ENCODE peak calls at places on chromosomes 1 and 21, in six cellular contexts. D is tibial nerve; Q is SK-N-MC; L is CD8-positive, alpha-beta T cell; J is AG09309; E is A549. I is an unnamed sample.

GRCh38 chr1:179229214-179230140 is at the start of gene ABL2:
- DNase-seq in E (peak; percentile 29), Q (no peak), L (peak; percentile 1), D (peak; percentile 17), J (no peak), I (peak; percentile 56)

GRCh38 chr1:210250998-210251679 is 18.5 kb downstream of the SERTAD4 start:
- DNase-seq in L (no peak), E (peak; percentile 33), Q (peak; percentile 45), J (no peak), D (peak; percentile 17), I (no peak)

GRCh38 chr1:101216623-101217022 is 20.2 kb upstream of the S1PR1 start:
- DNase-seq in J (no peak), L (no peak), Q (no peak), D (no peak), E (no peak), I (no peak)

GRCh38 chr1:25799758-25800537 is at the start of gene SELENON:
- DNase-seq in E (no peak), Q (no peak), D (no peak), J (no peak), L (no peak), I (no peak)

GRCh38 chr1:71651229-71651628 is 570.4 kb upstream of the ZRANB2 start:
- DNase-seq in J (peak; percentile 63), L (no peak), Q (no peak), D (no peak), E (no peak), I (no peak)

GRCh38 chr1:93607814-93608187 is 73.8 kb downstream of the BCAR3 start:
- DNase-seq in D (no peak), Q (no peak), J (no peak), E (no peak), L (no peak), I (peak; percentile 78)

GRCh38 chr1:225519166-225519863 is 91.5 kb upstream of the LBR start:
- DNase-seq in Q (no peak), L (no peak), J (no peak), E (no peak), D (no peak), I (no peak)

GRCh38 chr21:14403681-14404318 is 20.9 kb upstream of the HSPA13 start:
- DNase-seq in Q (peak; percentile 14), E (peak; percentile 28), J (peak; percentile 11), D (no peak), L (no peak), I (no peak)

GRCh38 chr1:201999625-202000238 is 10.7 kb upstream of the ELF3 start:
- DNase-seq in D (no peak), E (peak; percentile 83), Q (no peak), L (no peak), J (no peak), I (no peak)

GRCh38 chr1:3858231-3858981 is 1.1 kb downstream of the DFFB start:
- DNase-seq in J (peak; percentile 3), Q (no peak), L (no peak), D (no peak), E (no peak), I (no peak)

GRCh38 chr1:161198206-161198876 is 513 bp downstream of the ADAMTS4 start:
- DNase-seq in D (no peak), J (no peak), E (no peak), Q (no peak), L (no peak), I (no peak)

GRCh38 chr1:31708324-31708723 is 4.5 kb upstream of the COL16A1 start:
- DNase-seq in J (no peak), Q (no peak), E (no peak), D (no peak), L (no peak), I (no peak)

GRCh38 chr1:221878134-221878533 is 136.2 kb upstream of the DUSP10 start:
- DNase-seq in J (no peak), L (no peak), D (no peak), E (no peak), Q (no peak), I (peak; percentile 22)

GRCh38 chr1:216554934-216555333 is 131.7 kb upstream of the USH2A start:
- DNase-seq in E (no peak), L (no peak), D (no peak), Q (no peak), J (no peak), I (no peak)
- H3K4me3 ChIP-seq in E (no peak overlapping the region), L (no peak overlapping the region), D (no peak overlapping the region), Q (no peak overlapping the region), J (no peak overlapping the region), I (no peak overlapping the region)

GRCh38 chr1:56575865-56576264 is 3.5 kb downstream of the PLPP3 start:
- DNase-seq in Q (no peak), L (no peak), E (no peak), D (no peak), J (no peak), I (no peak)

GRCh38 chr1:56570924-56571372 is 8.4 kb downstream of the PLPP3 start:
- DNase-seq in E (no peak), J (no peak), L (no peak), D (no peak), Q (no peak), I (no peak)

GRCh38 chr1:56572334-56573050 is 6.9 kb downstream of the PLPP3 start:
- DNase-seq in L (no peak), J (no peak), D (no peak), E (no peak), Q (no peak), I (no peak)

GRCh38 chr1:56574794-56575193 is 4.6 kb downstream of the PLPP3 start:
- DNase-seq in D (no peak), J (no peak), Q (no peak), L (no peak), E (no peak), I (no peak)

GRCh38 chr1:56573311-56573710 is 6.1 kb downstream of the PLPP3 start:
- DNase-seq in Q (no peak), E (no peak), L (no peak), D (peak; percentile 65), J (no peak), I (no peak)
- H3K4me3 ChIP-seq in Q (no peak overlapping the region), E (no peak overlapping the region), L (no peak overlapping the region), D (no peak overlapping the region), J (no peak overlapping the region), I (no peak overlapping the region)

GRCh38 chr1:54120018-54120697 is 32.6 kb downstream of the CDCP2 start:
- DNase-seq in D (no peak), E (no peak), J (no peak), Q (no peak), L (no peak), I (no peak)

GRCh38 chr1:54121482-54122130 is 31.2 kb downstream of the CDCP2 start:
- DNase-seq in Q (no peak), D (peak; percentile 77), J (peak; percentile 31), E (peak; percentile 64), L (peak; percentile 41), I (peak; percentile 37)

GRCh38 chr1:54122992-54123391 is 29.8 kb downstream of the CDCP2 start:
- DNase-seq in Q (no peak), J (no peak), D (no peak), L (no peak), E (no peak), I (no peak)

GRCh38 chr1:54120698-54121481 is 31.9 kb downstream of the CDCP2 start:
- DNase-seq in E (no peak), J (no peak), Q (no peak), D (no peak), L (no peak), I (no peak)

DNA sequence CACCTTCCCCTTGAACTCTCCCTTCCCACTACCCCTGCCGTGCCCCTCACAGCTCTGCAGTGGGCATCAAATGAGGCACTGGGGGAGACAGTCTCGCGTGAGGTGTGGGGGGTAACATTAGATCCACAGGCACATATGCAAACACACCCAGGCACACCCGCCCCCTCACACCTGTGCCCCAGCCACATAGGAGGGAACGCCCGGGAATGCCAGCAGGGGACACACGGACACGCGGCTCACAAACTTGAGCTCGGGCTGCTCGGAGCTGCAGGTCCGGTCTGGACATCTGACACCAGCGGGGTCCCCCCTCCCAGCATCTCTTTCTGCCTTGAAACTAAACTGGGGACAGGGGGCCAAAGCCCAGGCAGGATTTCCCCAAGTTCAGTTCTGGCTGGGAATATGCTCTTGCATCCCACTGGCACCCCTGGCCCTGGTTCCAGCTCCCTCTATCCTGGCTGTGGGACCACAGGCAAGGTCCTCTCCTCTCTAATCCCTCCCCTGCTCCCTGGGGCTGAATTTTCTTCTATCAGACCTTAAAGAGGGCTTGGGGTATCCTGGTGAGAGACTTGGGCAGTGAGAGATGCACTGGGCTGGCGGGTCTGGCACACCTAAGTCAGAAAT is 30.6 kb downstream of the CDCP2 start:
- DNase-seq in L (no peak), Q (no peak), D (no peak), J (no peak), E (no peak), I (no peak)
- H3K4me3 ChIP-seq in L (no peak overlapping the region), Q (no peak overlapping the region), D (no peak overlapping the region), J (no peak overlapping the region), E (no peak overlapping the region), I (no peak overlapping the region)

DNA sequence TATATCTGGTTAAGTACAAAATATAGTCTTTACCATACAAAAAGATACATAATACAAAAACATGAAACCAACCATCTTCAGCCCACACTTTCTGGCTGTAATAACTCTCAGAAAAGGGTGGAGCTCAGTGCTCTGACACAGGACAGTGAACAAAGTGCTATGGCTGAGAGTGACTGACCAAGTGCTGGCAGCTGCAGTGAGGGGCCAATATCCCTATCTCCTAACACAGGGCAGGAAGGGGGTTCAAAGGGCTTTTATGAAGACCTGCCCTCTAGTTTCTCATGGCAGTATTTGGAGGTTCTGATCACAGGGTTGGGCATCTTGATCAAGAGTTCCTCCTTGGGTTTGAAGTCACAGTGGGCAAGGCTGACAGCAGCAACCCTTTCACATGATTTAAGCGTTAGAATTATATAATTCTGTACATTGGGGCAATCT is 3.9 kb downstream of the TXNIP start:
- DNase-seq in J (no peak), D (no peak), E (no peak), Q (no peak), L (no peak), I (no peak)
- H3K4me3 ChIP-seq in J (no peak overlapping the region), D (peak overlapping the region; percentile 76), E (no peak overlapping the region), Q (no peak overlapping the region), L (peak overlapping the region; percentile 71), I (no peak overlapping the region)